ENCODE peak calls at places on chromosome 3, in seven cellular contexts. One of them, this sample, is unnamed.

GRCh38 chr3:169022457-169022856 is 641.1 kb downstream of the MECOM start:
- DNase-seq in mesenchymal stem cell: no peak
- DNase-seq in H9: no peak
- DNase-seq in trophoblast cell: peak; percentile 7
- DNase-seq in mesendoderm: no peak
- DNase-seq in neuronal stem cell: no peak
- DNase-seq in H1: no peak
- DNase-seq in this sample: no peak

GRCh38 chr3:54120657-54121403 is 1.5 kb upstream of the CACNA2D3 start:
- DNase-seq in mesenchymal stem cell: no peak
- DNase-seq in H9: peak; percentile 69
- DNase-seq in trophoblast cell: peak; percentile 29
- DNase-seq in mesendoderm: peak; percentile 63
- DNase-seq in neuronal stem cell: no peak
- DNase-seq in H1: no peak
- DNase-seq in this sample: no peak

GRCh38 chr3:182889948-182890629 is 90.2 kb downstream of the DCUN1D1 start:
- DNase-seq in mesenchymal stem cell: no peak
- DNase-seq in H9: no peak
- DNase-seq in trophoblast cell: no peak
- DNase-seq in mesendoderm: no peak
- DNase-seq in neuronal stem cell: no peak
- DNase-seq in H1: no peak
- DNase-seq in this sample: no peak

GRCh38 chr3:123792473-123793201 is 91.5 kb downstream of the MYLK start:
- DNase-seq in mesenchymal stem cell: peak; percentile 76
- DNase-seq in H9: no peak
- DNase-seq in trophoblast cell: peak; percentile 94
- DNase-seq in mesendoderm: peak; percentile 35
- DNase-seq in neuronal stem cell: no peak
- DNase-seq in H1: no peak
- DNase-seq in this sample: peak; percentile 48

GRCh38 chr3:21894459-21895083 is 143.6 kb upstream of the ZNF385D start:
- DNase-seq in mesenchymal stem cell: peak; percentile 3
- DNase-seq in H9: no peak
- DNase-seq in trophoblast cell: peak; percentile 0
- DNase-seq in mesendoderm: peak; percentile 16
- DNase-seq in neuronal stem cell: no peak
- DNase-seq in H1: no peak
- DNase-seq in this sample: peak; percentile 35

GRCh38 chr3:153555919-153556318 is 393.9 kb downstream of the RAP2B start:
- DNase-seq in mesenchymal stem cell: no peak
- DNase-seq in H9: no peak
- DNase-seq in trophoblast cell: no peak
- DNase-seq in mesendoderm: no peak
- DNase-seq in neuronal stem cell: no peak
- DNase-seq in H1: no peak
- DNase-seq in this sample: no peak

GRCh38 chr3:49610881-49611280 is 56.6 kb downstream of the BSN start:
- DNase-seq in mesenchymal stem cell: no peak
- DNase-seq in H9: no peak
- DNase-seq in trophoblast cell: no peak
- DNase-seq in mesendoderm: no peak
- DNase-seq in neuronal stem cell: no peak
- DNase-seq in H1: no peak
- DNase-seq in this sample: no peak

GRCh38 chr3:109852283-109852682 is 514.9 kb upstream of the DPPA4 start:
- DNase-seq in mesenchymal stem cell: no peak
- DNase-seq in H9: no peak
- DNase-seq in trophoblast cell: no peak
- DNase-seq in mesendoderm: no peak
- DNase-seq in neuronal stem cell: no peak
- DNase-seq in H1: no peak
- DNase-seq in this sample: no peak

GRCh38 chr3:49238274-49239127 is 38.5 kb downstream of the C3orf62 start:
- DNase-seq in mesenchymal stem cell: peak; percentile 91
- DNase-seq in H9: no peak
- DNase-seq in trophoblast cell: peak; percentile 87
- DNase-seq in mesendoderm: no peak
- DNase-seq in neuronal stem cell: no peak
- DNase-seq in H1: no peak
- DNase-seq in this sample: peak; percentile 69

GRCh38 chr3:127734754-127735473 is 62.2 kb downstream of the ABTB1 start:
- DNase-seq in mesenchymal stem cell: peak; percentile 95
- DNase-seq in H9: no peak
- DNase-seq in trophoblast cell: no peak
- DNase-seq in mesendoderm: peak; percentile 90
- DNase-seq in neuronal stem cell: no peak
- DNase-seq in H1: no peak
- DNase-seq in this sample: peak; percentile 98

GRCh38 chr3:34212671-34213070 is 414.2 kb downstream of the PDCD6IP start:
- DNase-seq in mesenchymal stem cell: no peak
- DNase-seq in H9: no peak
- DNase-seq in trophoblast cell: no peak
- DNase-seq in mesendoderm: no peak
- DNase-seq in neuronal stem cell: peak; percentile 2
- DNase-seq in H1: no peak
- DNase-seq in this sample: peak; percentile 4

GRCh38 chr3:10348404-10348721 is 27.5 kb upstream of the SEC13 start:
- DNase-seq in mesenchymal stem cell: no peak
- DNase-seq in H9: no peak
- DNase-seq in trophoblast cell: no peak
- DNase-seq in mesendoderm: no peak
- DNase-seq in neuronal stem cell: no peak
- DNase-seq in H1: no peak
- DNase-seq in this sample: no peak

GRCh38 chr3:129595544-129596193 is 10.8 kb downstream of the PLXND1 start:
- DNase-seq in mesenchymal stem cell: peak; percentile 37
- DNase-seq in H9: no peak
- DNase-seq in trophoblast cell: no peak
- DNase-seq in mesendoderm: no peak
- DNase-seq in neuronal stem cell: no peak
- DNase-seq in H1: no peak
- DNase-seq in this sample: no peak

GRCh38 chr3:183980408-183980807 is 37.3 kb downstream of the ABCC5 start:
- DNase-seq in mesenchymal stem cell: peak; percentile 48
- DNase-seq in H9: no peak
- DNase-seq in trophoblast cell: no peak
- DNase-seq in mesendoderm: no peak
- DNase-seq in neuronal stem cell: no peak
- DNase-seq in H1: no peak
- DNase-seq in this sample: no peak

GRCh38 chr3:23221136-23221535 is 18.0 kb downstream of the UBE2E2 start:
- DNase-seq in mesenchymal stem cell: no peak
- DNase-seq in H9: no peak
- DNase-seq in trophoblast cell: no peak
- DNase-seq in mesendoderm: no peak
- DNase-seq in neuronal stem cell: no peak
- DNase-seq in H1: no peak
- DNase-seq in this sample: no peak

GRCh38 chr3:195441971-195442572 is 748 bp downstream of the ACAP2 start:
- DNase-seq in mesenchymal stem cell: peak; percentile 57
- DNase-seq in H9: peak; percentile 38
- DNase-seq in trophoblast cell: peak; percentile 40
- DNase-seq in mesendoderm: peak; percentile 62
- DNase-seq in neuronal stem cell: no peak
- DNase-seq in H1: no peak
- DNase-seq in this sample: peak; percentile 40

GRCh38 chr3:179760944-179761343 is 108.1 kb downstream of the USP13 start:
- DNase-seq in mesenchymal stem cell: peak; percentile 86
- DNase-seq in H9: no peak
- DNase-seq in trophoblast cell: peak; percentile 62
- DNase-seq in mesendoderm: peak; percentile 34
- DNase-seq in neuronal stem cell: no peak
- DNase-seq in H1: no peak
- DNase-seq in this sample: peak; percentile 79

GRCh38 chr3:169661567-169662214 is 1.8 kb downstream of the MECOM start:
- DNase-seq in mesenchymal stem cell: peak; percentile 26
- DNase-seq in H9: peak; percentile 56
- DNase-seq in trophoblast cell: peak; percentile 13
- DNase-seq in mesendoderm: peak; percentile 65
- DNase-seq in neuronal stem cell: peak; percentile 55
- DNase-seq in H1: no peak
- DNase-seq in this sample: peak; percentile 36

GRCh38 chr3:32432045-32432710 is 40.5 kb downstream of the CMTM7 start:
- DNase-seq in mesenchymal stem cell: no peak
- DNase-seq in H9: no peak
- DNase-seq in trophoblast cell: no peak
- DNase-seq in mesendoderm: no peak
- DNase-seq in neuronal stem cell: no peak
- DNase-seq in H1: no peak
- DNase-seq in this sample: no peak

GRCh38 chr3:5767304-5767703 is 579.8 kb downstream of the EDEM1 start:
- DNase-seq in mesenchymal stem cell: no peak
- DNase-seq in H9: no peak
- DNase-seq in trophoblast cell: no peak
- DNase-seq in mesendoderm: no peak
- DNase-seq in neuronal stem cell: no peak
- DNase-seq in H1: no peak
- DNase-seq in this sample: no peak

GRCh38 chr3:37668431-37668830 is 193.2 kb upstream of the CTDSPL start:
- DNase-seq in mesenchymal stem cell: no peak
- DNase-seq in H9: no peak
- DNase-seq in trophoblast cell: no peak
- DNase-seq in mesendoderm: no peak
- DNase-seq in neuronal stem cell: no peak
- DNase-seq in H1: no peak
- DNase-seq in this sample: no peak

GRCh38 chr3:78794431-78794830 is 973.4 kb downstream of the ROBO1 start:
- DNase-seq in mesenchymal stem cell: no peak
- DNase-seq in H9: no peak
- DNase-seq in trophoblast cell: no peak
- DNase-seq in mesendoderm: no peak
- DNase-seq in neuronal stem cell: no peak
- DNase-seq in H1: no peak
- DNase-seq in this sample: no peak

GRCh38 chr3:78788839-78789238 is 979.0 kb downstream of the ROBO1 start:
- DNase-seq in mesenchymal stem cell: no peak
- DNase-seq in H9: no peak
- DNase-seq in trophoblast cell: no peak
- DNase-seq in mesendoderm: no peak
- DNase-seq in neuronal stem cell: no peak
- DNase-seq in H1: no peak
- DNase-seq in this sample: no peak

GRCh38 chr3:78791745-78792144 is 976.1 kb downstream of the ROBO1 start:
- DNase-seq in mesenchymal stem cell: no peak
- DNase-seq in H9: no peak
- DNase-seq in trophoblast cell: peak; percentile 6
- DNase-seq in mesendoderm: no peak
- DNase-seq in neuronal stem cell: no peak
- DNase-seq in H1: no peak
- DNase-seq in this sample: no peak
- H2BK5ac ChIP-seq in mesenchymal stem cell: no peak overlapping the region
- H2BK5ac ChIP-seq in H9: no peak overlapping the region
- H2BK5ac ChIP-seq in trophoblast cell: no peak overlapping the region
- H2BK5ac ChIP-seq in mesendoderm: no peak overlapping the region
- H2BK5ac ChIP-seq in neuronal stem cell: no peak overlapping the region
- H2BK5ac ChIP-seq in H1: no peak overlapping the region
- H2BK5ac ChIP-seq in this sample: no peak overlapping the region

GRCh38 chr3:99850608-99851007 is 32.9 kb downstream of the CMSS1 start:
- DNase-seq in mesenchymal stem cell: no peak
- DNase-seq in H9: no peak
- DNase-seq in trophoblast cell: no peak
- DNase-seq in mesendoderm: no peak
- DNase-seq in neuronal stem cell: no peak
- DNase-seq in H1: no peak
- DNase-seq in this sample: no peak
- H2BK5ac ChIP-seq in mesenchymal stem cell: no peak overlapping the region
- H2BK5ac ChIP-seq in H9: no peak overlapping the region
- H2BK5ac ChIP-seq in trophoblast cell: no peak overlapping the region
- H2BK5ac ChIP-seq in mesendoderm: no peak overlapping the region
- H2BK5ac ChIP-seq in neuronal stem cell: no peak overlapping the region
- H2BK5ac ChIP-seq in H1: no peak overlapping the region
- H2BK5ac ChIP-seq in this sample: no peak overlapping the region

GRCh38 chr3:150261958-150262357 is 146.1 kb upstream of the TSC22D2 start:
- DNase-seq in mesenchymal stem cell: no peak
- DNase-seq in H9: no peak
- DNase-seq in trophoblast cell: no peak
- DNase-seq in mesendoderm: peak; percentile 62
- DNase-seq in neuronal stem cell: no peak
- DNase-seq in H1: no peak
- DNase-seq in this sample: no peak
- H2BK5ac ChIP-seq in mesenchymal stem cell: no peak overlapping the region
- H2BK5ac ChIP-seq in H9: no peak overlapping the region
- H2BK5ac ChIP-seq in trophoblast cell: no peak overlapping the region
- H2BK5ac ChIP-seq in mesendoderm: no peak overlapping the region
- H2BK5ac ChIP-seq in neuronal stem cell: no peak overlapping the region
- H2BK5ac ChIP-seq in H1: no peak overlapping the region
- H2BK5ac ChIP-seq in this sample: no peak overlapping the region

DNA sequence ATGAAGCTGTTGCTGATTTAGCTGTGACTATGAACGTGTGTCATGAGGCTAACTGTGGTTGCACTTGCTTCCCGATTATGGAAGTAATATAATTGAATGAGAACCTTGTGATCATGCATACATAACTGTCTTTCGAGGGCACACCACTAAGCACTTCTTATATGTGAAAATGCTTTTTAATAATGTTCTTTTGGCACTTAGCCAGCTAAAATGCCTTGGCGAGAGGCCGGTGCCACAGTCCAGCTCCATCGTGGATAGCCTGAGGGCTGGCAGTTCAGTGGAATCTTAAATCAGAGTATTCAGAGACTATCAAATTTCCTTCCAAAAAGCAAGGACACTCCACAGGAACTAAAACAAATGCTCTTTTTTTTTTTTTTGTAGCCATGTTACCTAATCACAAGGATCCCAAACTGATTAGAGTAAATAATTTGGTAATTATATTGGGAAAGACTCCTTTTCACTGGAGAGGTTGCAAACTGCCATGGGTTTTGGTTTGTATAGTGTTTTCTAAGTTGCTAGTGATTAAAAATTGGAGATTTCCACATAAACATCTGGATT is 161.6 kb upstream of the FRMD4B start:
- DNase-seq in mesenchymal stem cell: no peak
- DNase-seq in H9: no peak
- DNase-seq in trophoblast cell: no peak
- DNase-seq in mesendoderm: no peak
- DNase-seq in neuronal stem cell: no peak
- DNase-seq in H1: no peak
- DNase-seq in this sample: no peak
- H2BK5ac ChIP-seq in mesenchymal stem cell: no peak overlapping the region
- H2BK5ac ChIP-seq in H9: no peak overlapping the region
- H2BK5ac ChIP-seq in trophoblast cell: no peak overlapping the region
- H2BK5ac ChIP-seq in mesendoderm: no peak overlapping the region
- H2BK5ac ChIP-seq in neuronal stem cell: no peak overlapping the region
- H2BK5ac ChIP-seq in H1: no peak overlapping the region
- H2BK5ac ChIP-seq in this sample: no peak overlapping the region

GRCh38 chr3:7410782-7411181 is 549.9 kb downstream of the GRM7 start:
- DNase-seq in mesenchymal stem cell: no peak
- DNase-seq in H9: no peak
- DNase-seq in trophoblast cell: no peak
- DNase-seq in mesendoderm: peak; percentile 42
- DNase-seq in neuronal stem cell: no peak
- DNase-seq in H1: no peak
- DNase-seq in this sample: no peak
- H2BK5ac ChIP-seq in mesenchymal stem cell: no peak overlapping the region
- H2BK5ac ChIP-seq in H9: no peak overlapping the region
- H2BK5ac ChIP-seq in trophoblast cell: no peak overlapping the region
- H2BK5ac ChIP-seq in mesendoderm: no peak overlapping the region
- H2BK5ac ChIP-seq in neuronal stem cell: no peak overlapping the region
- H2BK5ac ChIP-seq in H1: no peak overlapping the region
- H2BK5ac ChIP-seq in this sample: no peak overlapping the region

GRCh38 chr3:177357352-177358084 is 160.2 kb upstream of the TBL1XR1 start:
- DNase-seq in mesenchymal stem cell: peak; percentile 89
- DNase-seq in H9: no peak
- DNase-seq in trophoblast cell: peak; percentile 80
- DNase-seq in mesendoderm: peak; percentile 88
- DNase-seq in neuronal stem cell: no peak
- DNase-seq in H1: no peak
- DNase-seq in this sample: peak; percentile 89
- H2BK5ac ChIP-seq in mesenchymal stem cell: peak overlapping the region; percentile 14
- H2BK5ac ChIP-seq in H9: no peak overlapping the region
- H2BK5ac ChIP-seq in trophoblast cell: peak overlapping the region; percentile 91
- H2BK5ac ChIP-seq in mesendoderm: peak overlapping the region; percentile 100
- H2BK5ac ChIP-seq in neuronal stem cell: no peak overlapping the region
- H2BK5ac ChIP-seq in H1: no peak overlapping the region
- H2BK5ac ChIP-seq in this sample: peak overlapping the region; percentile 88